ENCODE peak calls at places on chromosomes 2 and 18, in six cellular contexts. G, L, R, J, U and W are unnamed samples.

GRCh38 chr18:56000041-56000440 is 412.0 kb upstream of the TCF4 start:
- DNase-seq in G (no peak), L (no peak), R (peak), J (no peak), U (no peak), W (no peak)

GRCh38 chr2:31383471-31384153 is 30.9 kb downstream of the XDH start:
- DNase-seq in G (no peak), L (no peak), R (peak), J (peak), U (no peak), W (no peak)

GRCh38 chr18:35062408-35062807 is 21.2 kb downstream of the MAPRE2 start:
- DNase-seq in G (no peak), L (no peak), R (no peak), J (no peak), U (no peak), W (no peak)

GRCh38 chr2:57185568-57185967 is 861.0 kb upstream of the VRK2 start:
- DNase-seq in G (no peak), L (no peak), R (no peak), J (no peak), U (no peak), W (no peak)

GRCh38 chr2:121955313-121956211 is 200.1 kb downstream of the TSN start:
- DNase-seq in G (no peak), L (no peak), R (no peak), J (no peak), U (no peak), W (no peak)

GRCh38 chr18:79241755-79242154 is 154.0 kb upstream of the NFATC1 start:
- DNase-seq in G (no peak), L (no peak), R (no peak), J (no peak), U (no peak), W (no peak)

GRCh38 chr2:46939596-46940359 is 24.2 kb upstream of the MCFD2 start:
- DNase-seq in G (no peak), L (no peak), R (no peak), J (peak), U (peak), W (no peak)

GRCh38 chr2:241354668-241355658 is 1.1 kb upstream of the FARP2 start:
- DNase-seq in G (peak), L (peak), R (peak), J (peak), U (peak), W (no peak)

GRCh38 chr18:47163241-47163640 is 12.9 kb downstream of the IER3IP1 start:
- DNase-seq in G (no peak), L (no peak), R (peak), J (peak), U (no peak), W (no peak)

GRCh38 chr18:54206447-54206846 is 18.0 kb downstream of the MBD2 start:
- DNase-seq in G (no peak), L (no peak), R (no peak), J (no peak), U (no peak), W (no peak)

GRCh38 chr2:167753142-167753541 is 494.3 kb downstream of the STK39 start:
- DNase-seq in G (no peak), L (no peak), R (no peak), J (no peak), U (no peak), W (no peak)

GRCh38 chr2:217231724-217232123 is 371.9 kb upstream of the TNP1 start:
- DNase-seq in G (no peak), L (no peak), R (no peak), J (no peak), U (no peak), W (no peak)

GRCh38 chr2:173355132-173355865 is 627 bp downstream of the CDCA7 start:
- DNase-seq in G (no peak), L (peak), R (peak), J (peak), U (peak), W (no peak)

GRCh38 chr2:19287324-19287723 is 71.1 kb downstream of the OSR1 start:
- DNase-seq in G (no peak), L (no peak), R (no peak), J (no peak), U (no peak), W (no peak)

GRCh38 chr2:181607629-181608627 is 49.0 kb downstream of the CERKL start:
- DNase-seq in G (no peak), L (no peak), R (no peak), J (no peak), U (no peak), W (no peak)

GRCh38 chr2:10210336-10210735 is 87.8 kb downstream of the RRM2 start:
- DNase-seq in G (no peak), L (no peak), R (no peak), J (no peak), U (no peak), W (peak)

GRCh38 chr18:64791211-64791610 is 642.3 kb upstream of the LINC00305 start:
- DNase-seq in G (no peak), L (no peak), R (no peak), J (no peak), U (no peak), W (no peak)

GRCh38 chr2:52340185-52340584 is 1308.3 kb upstream of the NRXN1 start:
- DNase-seq in G (no peak), L (no peak), R (no peak), J (peak), U (no peak), W (no peak)

GRCh38 chr18:74528478-74528877 is 5.8 kb upstream of the CNDP1 start:
- DNase-seq in G (no peak), L (no peak), R (no peak), J (no peak), U (no peak), W (no peak)

GRCh38 chr18:47719096-47719780 is 211.2 kb downstream of the SMAD2 start:
- DNase-seq in G (no peak), L (no peak), R (no peak), J (no peak), U (no peak), W (no peak)

GRCh38 chr18:21452808-21453511 is 147.5 kb downstream of the ESCO1 start:
- DNase-seq in G (no peak), L (no peak), R (peak), J (no peak), U (no peak), W (no peak)

GRCh38 chr2:37635359-37636208 is 35.9 kb downstream of the CDC42EP3 start:
- DNase-seq in G (peak), L (no peak), R (peak), J (peak), U (no peak), W (no peak)

GRCh38 chr2:19682493-19682892 is 219.3 kb downstream of the TTC32 start:
- DNase-seq in G (no peak), L (no peak), R (no peak), J (no peak), U (no peak), W (no peak)

DNA sequence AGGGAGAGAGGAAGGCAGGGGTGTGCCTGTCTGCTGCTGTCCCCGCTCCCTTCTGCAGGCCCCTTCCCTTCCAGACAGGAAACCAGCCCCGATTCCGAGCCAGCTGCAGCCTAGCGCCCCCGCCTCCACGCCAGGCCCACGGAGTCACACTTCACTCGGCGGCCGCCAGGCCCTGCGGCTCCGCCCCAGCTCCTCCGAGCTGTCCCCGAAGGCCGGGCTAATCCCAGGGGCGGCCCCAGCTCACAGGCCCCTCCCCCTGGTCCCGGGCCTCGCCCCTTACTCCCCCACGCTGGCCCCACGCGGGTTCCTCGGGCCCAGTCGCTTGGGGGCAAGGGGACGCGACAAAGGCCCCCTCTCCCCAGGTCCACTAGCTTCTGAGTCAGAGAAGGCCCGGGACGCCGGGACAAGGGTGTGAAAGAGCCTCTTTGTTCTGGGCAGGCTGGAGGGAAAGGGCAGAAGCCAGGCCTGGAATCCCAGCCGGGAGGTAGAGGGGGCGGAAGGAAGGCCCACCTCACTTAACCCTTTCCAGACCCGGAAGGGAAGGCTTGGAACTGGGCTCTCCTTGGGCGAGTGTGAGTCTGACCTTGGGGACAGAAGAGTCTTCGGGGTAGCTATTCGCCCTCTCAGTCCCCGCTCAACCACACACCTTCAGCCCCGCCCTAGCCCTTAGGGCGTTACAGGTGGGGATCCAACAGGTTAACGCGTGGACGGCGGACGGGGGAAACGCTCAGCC is 1.2 kb downstream of the RTKN start:
- DNase-seq in G (no peak), L (peak), R (peak), J (peak), U (peak), W (no peak)
- TF ChIP-seq CTCF in G (no peak), L (no peak), R (peak), J (peak), U (peak), W (peak)

DNA sequence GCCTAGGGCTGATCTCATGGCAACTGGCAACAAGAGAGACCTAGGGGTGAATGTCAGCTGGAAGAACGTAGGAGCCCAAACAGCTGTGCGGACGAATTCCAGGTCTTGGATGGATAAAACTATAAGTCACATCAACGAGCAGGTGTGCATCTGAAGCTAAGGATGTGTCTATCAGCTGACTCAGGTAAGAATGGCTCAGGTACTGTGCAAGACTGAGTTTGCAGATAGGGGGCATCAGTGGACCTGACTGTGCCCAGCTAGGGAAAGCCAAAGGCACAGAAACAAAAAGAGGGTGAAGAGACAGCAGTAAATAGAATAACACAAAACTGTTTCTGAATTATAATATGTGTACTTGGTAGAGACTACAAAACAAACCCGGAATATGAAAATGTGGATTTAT is 357.3 kb downstream of the ZEB2 start:
- DNase-seq in G (no peak), L (peak), R (no peak), J (peak), U (no peak), W (no peak)
- TF ChIP-seq CTCF in G (no peak), L (peak), R (peak), J (peak), U (peak), W (peak)

GRCh38 chr2:54574860-54575247 is 118.7 kb downstream of the SPTBN1 start:
- DNase-seq in G (no peak), L (no peak), R (no peak), J (no peak), U (no peak), W (no peak)
- TF ChIP-seq CTCF in G (no peak), L (no peak), R (no peak), J (peak), U (no peak), W (peak)

GRCh38 chr2:14722919-14723559 is 90.5 kb downstream of the LRATD1 start:
- DNase-seq in G (no peak), L (no peak), R (no peak), J (no peak), U (no peak), W (no peak)
- TF ChIP-seq CTCF in G (no peak), L (no peak), R (no peak), J (no peak), U (no peak), W (no peak)

GRCh38 chr2:145960479-145961163 is 1440.7 kb upstream of the ZEB2 start:
- DNase-seq in G (no peak), L (no peak), R (no peak), J (no peak), U (peak), W (no peak)

GRCh38 chr2:145961846-145962245 is 1441.9 kb upstream of the ZEB2 start:
- DNase-seq in G (no peak), L (no peak), R (no peak), J (peak), U (no peak), W (no peak)

GRCh38 chr2:145958611-145959010 is 1438.7 kb upstream of the ZEB2 start:
- DNase-seq in G (no peak), L (no peak), R (no peak), J (no peak), U (no peak), W (no peak)

DNA sequence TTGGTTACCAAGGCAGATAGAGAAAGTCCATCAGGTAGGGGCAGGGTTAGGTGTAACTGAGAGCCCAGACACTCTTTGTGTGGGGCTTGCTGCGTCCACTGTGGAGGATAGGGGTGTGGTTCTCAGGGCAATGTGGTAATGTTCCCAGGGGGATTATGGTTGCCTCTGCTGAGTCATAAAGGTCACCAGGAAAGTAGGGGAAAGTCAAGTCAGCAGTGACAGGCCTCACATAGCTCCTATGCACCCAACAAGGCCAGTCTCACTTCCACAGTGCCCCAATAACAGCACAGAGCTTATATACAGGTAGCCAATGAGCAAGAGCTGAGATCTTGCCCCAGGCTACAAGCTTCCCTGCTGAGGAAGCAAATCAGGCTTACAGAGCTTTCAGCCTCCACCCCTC is 1438.0 kb upstream of the ZEB2 start:
- DNase-seq in G (no peak), L (no peak), R (no peak), J (peak), U (no peak), W (no peak)
- TF ChIP-seq CTCF in G (no peak), L (no peak), R (no peak), J (no peak), U (no peak), W (no peak)

GRCh38 chr2:148557844-148558436 is 86.6 kb upstream of the EPC2 start:
- DNase-seq in G (no peak), L (no peak), R (no peak), J (no peak), U (no peak), W (no peak)
- TF ChIP-seq CTCF in G (no peak), L (no peak), R (peak), J (no peak), U (no peak), W (peak)

DNA sequence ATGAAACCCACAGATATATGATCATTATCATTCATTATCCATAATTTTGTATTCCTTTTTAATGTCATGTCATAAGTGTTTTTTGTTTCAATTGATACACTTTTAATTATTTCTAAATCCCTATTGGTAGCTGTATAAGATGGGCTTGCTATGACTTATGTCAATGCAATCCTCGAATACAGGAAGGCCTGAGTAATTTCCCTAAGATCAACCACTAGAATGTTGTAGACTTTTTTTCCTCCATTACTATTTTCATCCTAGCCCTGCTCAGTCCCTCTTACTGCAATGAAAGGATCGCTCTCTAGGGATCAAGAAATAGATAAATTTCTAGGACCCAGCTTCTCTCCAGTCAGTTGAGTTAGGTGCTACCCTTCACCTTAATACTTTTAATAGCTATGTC is 186.3 kb downstream of the KCNE4 start:
- DNase-seq in G (no peak), L (no peak), R (peak), J (no peak), U (no peak), W (no peak)
- TF ChIP-seq CTCF in G (no peak), L (no peak), R (no peak), J (no peak), U (no peak), W (no peak)